ENCODE peak calls at places on chromosomes 6 and 20, in six cellular contexts. K is epithelial cell of esophagus; A is astrocyte of the spinal cord; Y is CD8-positive, alpha-beta T cell; X is effector CD4-positive, alpha-beta T cell; G is glomerular endothelial cell. W is an unnamed sample.
A peak's percentile ranks its signal among the peaks of the same experiment; 100 is the strongest.

GRCh38 chr6:157620905-157621304 is 202.1 kb upstream of the SNX9 start:
- DNase-seq in K (peak; percentile 76), A (no peak), Y (no peak), X (no peak), G (no peak), W (no peak)

GRCh38 chr6:10375391-10375969 is 39.4 kb downstream of the TFAP2A start:
- DNase-seq in K (no peak), A (no peak), Y (no peak), X (no peak), G (no peak), W (no peak)

GRCh38 chr20:33744773-33745385 is 13.1 kb downstream of the ZNF341 start:
- DNase-seq in K (peak; percentile 67), A (no peak), Y (no peak), X (no peak), G (no peak), W (no peak)

GRCh38 chr6:51936536-51936935 is 150.9 kb downstream of the PKHD1 start:
- DNase-seq in K (no peak), A (no peak), Y (no peak), X (no peak), G (no peak), W (no peak)

GRCh38 chr20:57620999-57621398 is 773 bp upstream of the ZBP1 start:
- DNase-seq in K (no peak), A (no peak), Y (no peak), X (no peak), G (no peak), W (peak; percentile 76)

GRCh38 chr6:44731485-44732095 is 344.1 kb downstream of the CDC5L start:
- DNase-seq in K (no peak), A (peak; percentile 31), Y (no peak), X (no peak), G (no peak), W (no peak)

GRCh38 chr6:105485456-105485855 is 82.6 kb upstream of the PREP start:
- DNase-seq in K (no peak), A (no peak), Y (no peak), X (no peak), G (no peak), W (no peak)

GRCh38 chr6:27592107-27592480 is 119.2 kb upstream of the ZNF184 start:
- DNase-seq in K (peak; percentile 45), A (peak; percentile 31), Y (no peak), X (no peak), G (no peak), W (no peak)

GRCh38 chr6:23181301-23182110 is 612.1 kb downstream of the HDGFL1 start:
- DNase-seq in K (no peak), A (no peak), Y (no peak), X (no peak), G (no peak), W (no peak)

GRCh38 chr20:63129991-63130653 is 85.8 kb downstream of the YTHDF1 start:
- DNase-seq in K (no peak), A (no peak), Y (no peak), X (no peak), G (peak; percentile 45), W (no peak)

GRCh38 chr6:84280030-84280429 is 52.6 kb upstream of the CEP162 start:
- DNase-seq in K (peak; percentile 69), A (no peak), Y (no peak), X (no peak), G (no peak), W (no peak)

GRCh38 chr6:104705095-104705707 is 154.5 kb downstream of the HACE1 start:
- DNase-seq in K (peak; percentile 75), A (peak; percentile 91), Y (peak; percentile 42), X (peak; percentile 8), G (peak; percentile 95), W (no peak)

GRCh38 chr6:44699082-44699481 is 311.6 kb downstream of the CDC5L start:
- DNase-seq in K (no peak), A (peak; percentile 26), Y (no peak), X (no peak), G (no peak), W (no peak)

GRCh38 chr6:130975325-130975724 is 87.7 kb downstream of the EPB41L2 start:
- DNase-seq in K (peak; percentile 31), A (peak; percentile 39), Y (no peak), X (no peak), G (no peak), W (no peak)